ENCODE peak calls at places on chromosomes 12 and 14, in six cellular contexts. L is IMR-90, N is mesenchymal stem cell, S is mesendoderm, V is H1, W is neuronal stem cell. Z is an unnamed sample.

GRCh38 chr12:100826323-100826722 is 31.7 kb downstream of the ANO4 start:
- DNase-seq in L (peak; percentile 58), N (peak; percentile 64), S (peak; percentile 60), V (no peak), W (peak; percentile 63), Z (peak; percentile 55)

GRCh38 chr12:55930771-55931316 is at the start of gene DGKA:
- DNase-seq in L (peak; percentile 85), N (peak; percentile 83), S (peak; percentile 62), V (no peak), W (no peak), Z (peak; percentile 69)

GRCh38 chr12:47028981-47029708 is 50.3 kb upstream of the PCED1B start:
- DNase-seq in L (no peak), N (no peak), S (no peak), V (no peak), W (no peak), Z (no peak)

GRCh38 chr12:118650586-118650960 is 274.2 kb downstream of the SUDS3 start:
- DNase-seq in L (no peak), N (no peak), S (peak; percentile 7), V (no peak), W (no peak), Z (no peak)

GRCh38 chr14:104387000-104387384 is 192.6 kb upstream of the C14orf180 start:
- DNase-seq in L (no peak), N (no peak), S (no peak), V (no peak), W (no peak), Z (peak; percentile 22)

GRCh38 chr14:101022121-101022520 is 118.6 kb upstream of the RTL1 start:
- DNase-seq in L (no peak), N (no peak), S (no peak), V (no peak), W (no peak), Z (no peak)

GRCh38 chr12:14369322-14369721 is 3.8 kb downstream of the ATF7IP start:
- DNase-seq in L (no peak), N (no peak), S (no peak), V (no peak), W (no peak), Z (no peak)

GRCh38 chr14:87615822-87616679 is 376.9 kb downstream of the GALC start:
- DNase-seq in L (peak; percentile 19), N (peak; percentile 76), S (peak; percentile 90), V (peak; percentile 36), W (peak; percentile 64), Z (peak; percentile 73)

GRCh38 chr14:106268013-106268727 is 741.8 kb downstream of the TMEM121 start:
- DNase-seq in L (no peak), N (no peak), S (no peak), V (no peak), W (no peak), Z (no peak)

GRCh38 chr12:22459872-22460490 is 84.4 kb downstream of the C2CD5 start:
- DNase-seq in L (peak; percentile 54), N (peak; percentile 59), S (peak; percentile 77), V (no peak), W (peak; percentile 12), Z (no peak)

GRCh38 chr12:118645219-118645618 is 268.9 kb downstream of the SUDS3 start:
- DNase-seq in L (no peak), N (no peak), S (peak; percentile 67), V (no peak), W (peak; percentile 69), Z (peak; percentile 60)

GRCh38 chr14:99145307-99145706 is 126.7 kb downstream of the BCL11B start:
- DNase-seq in L (no peak), N (no peak), S (no peak), V (no peak), W (no peak), Z (no peak)

GRCh38 chr12:97309921-97310320 is 152.7 kb upstream of the RMST start:
- DNase-seq in L (no peak), N (no peak), S (no peak), V (no peak), W (no peak), Z (no peak)

GRCh38 chr14:65637780-65638179 is 225.2 kb downstream of the FUT8 start:
- DNase-seq in L (peak; percentile 1), N (no peak), S (no peak), V (no peak), W (no peak), Z (no peak)

GRCh38 chr14:32457213-32457920 is 128.3 kb downstream of the AKAP6 start:
- DNase-seq in L (peak; percentile 84), N (peak; percentile 89), S (no peak), V (no peak), W (no peak), Z (no peak)

GRCh38 chr14:74886001-74886400 is 4.3 kb downstream of the DLST start:
- DNase-seq in L (peak; percentile 98), N (peak; percentile 82), S (peak; percentile 74), V (no peak), W (no peak), Z (peak; percentile 73)

GRCh38 chr14:88166616-88167015 is 156.5 kb downstream of the KCNK10 start:
- DNase-seq in L (peak; percentile 11), N (no peak), S (peak; percentile 29), V (no peak), W (no peak), Z (no peak)

GRCh38 chr12:33588082-33588712 is 148.6 kb upstream of the SYT10 start:
- DNase-seq in L (no peak), N (peak; percentile 35), S (peak; percentile 87), V (peak; percentile 64), W (peak; percentile 35), Z (no peak)

GRCh38 chr14:103155013-103155412 is 31.8 kb downstream of the TNFAIP2 start:
- DNase-seq in L (peak; percentile 13), N (peak; percentile 69), S (no peak), V (no peak), W (no peak), Z (no peak)

GRCh38 chr12:122855985-122856831 is 21.0 kb downstream of the HIP1R start:
- DNase-seq in L (no peak), N (no peak), S (no peak), V (no peak), W (no peak), Z (no peak)

GRCh38 chr12:11649413-11650278 is at the start of gene ETV6:
- DNase-seq in L (peak; percentile 93), N (peak; percentile 96), S (peak; percentile 90), V (no peak), W (peak; percentile 69), Z (peak; percentile 63)

GRCh38 chr12:96578526-96579125 is 89.2 kb downstream of the CFAP54 start:
- DNase-seq in L (peak; percentile 64), N (peak; percentile 65), S (peak; percentile 69), V (no peak), W (peak; percentile 43), Z (no peak)

GRCh38 chr14:62162998-62163589 is 400.9 kb downstream of the SNAPC1 start:
- DNase-seq in L (peak; percentile 56), N (peak; percentile 43), S (peak; percentile 61), V (peak; percentile 19), W (peak; percentile 48), Z (peak; percentile 35)

GRCh38 chr14:103623883-103624482 is 5.0 kb upstream of the KLC1 start:
- DNase-seq in L (no peak), N (no peak), S (no peak), V (no peak), W (no peak), Z (no peak)

GRCh38 chr14:76950043-76951020 is 78.2 kb downstream of the IRF2BPL start:
- DNase-seq in L (peak; percentile 44), N (peak; percentile 48), S (no peak), V (no peak), W (no peak), Z (no peak)

GRCh38 chr12:15788266-15789214 is 648 bp downstream of the EPS8 start:
- DNase-seq in L (peak; percentile 45), N (peak; percentile 64), S (peak; percentile 53), V (no peak), W (peak; percentile 14), Z (peak; percentile 69)

GRCh38 chr12:86712425-86712843 is 456.2 kb upstream of the MGAT4C start:
- DNase-seq in L (peak; percentile 99), N (peak; percentile 98), S (peak; percentile 85), V (no peak), W (no peak), Z (no peak)

GRCh38 chr14:42742084-42742483 is 1135.4 kb downstream of the LRFN5 start:
- DNase-seq in L (no peak), N (no peak), S (no peak), V (no peak), W (no peak), Z (no peak)

GRCh38 chr12:98968896-98969295 is 323.8 kb downstream of the APAF1 start:
- DNase-seq in L (no peak), N (no peak), S (no peak), V (no peak), W (no peak), Z (no peak)

GRCh38 chr12:132275110-132275531 is 54.3 kb downstream of the GALNT9 start:
- DNase-seq in L (peak; percentile 20), N (no peak), S (peak; percentile 92), V (no peak), W (peak; percentile 45), Z (peak; percentile 96)

GRCh38 chr14:92531151-92531873 is 17.7 kb downstream of the RIN3 start:
- DNase-seq in L (no peak), N (no peak), S (no peak), V (no peak), W (no peak), Z (no peak)

GRCh38 chr14:74207943-74208342 is 31.3 kb upstream of the VSX2 start:
- DNase-seq in L (no peak), N (no peak), S (peak; percentile 59), V (no peak), W (no peak), Z (peak; percentile 43)

GRCh38 chr12:104514127-104514810 is 57.5 kb downstream of the CHST11 start:
- DNase-seq in L (no peak), N (no peak), S (no peak), V (no peak), W (no peak), Z (no peak)
- H2AK5ac ChIP-seq in L (no peak overlapping the region), N (no peak overlapping the region), S (no peak overlapping the region), V (no peak overlapping the region), W (no peak overlapping the region), Z (no peak overlapping the region)

GRCh38 chr12:106767206-106767605 is 7.3 kb upstream of the RIC8B start:
- DNase-seq in L (no peak), N (no peak), S (no peak), V (no peak), W (no peak), Z (no peak)
- H2BK15ac ChIP-seq in L (no peak overlapping the region), N (no peak overlapping the region), S (no peak overlapping the region), V (no peak overlapping the region), W (no peak overlapping the region), Z (no peak overlapping the region)

GRCh38 chr12:116259800-116260589 is 17.5 kb downstream of the MED13L start:
- DNase-seq in L (no peak), N (no peak), S (no peak), V (no peak), W (no peak), Z (no peak)
- H3K23ac ChIP-seq in L (no peak overlapping the region), N (no peak overlapping the region), S (no peak overlapping the region), V (no peak overlapping the region), W (no peak overlapping the region), Z (no peak overlapping the region)

DNA sequence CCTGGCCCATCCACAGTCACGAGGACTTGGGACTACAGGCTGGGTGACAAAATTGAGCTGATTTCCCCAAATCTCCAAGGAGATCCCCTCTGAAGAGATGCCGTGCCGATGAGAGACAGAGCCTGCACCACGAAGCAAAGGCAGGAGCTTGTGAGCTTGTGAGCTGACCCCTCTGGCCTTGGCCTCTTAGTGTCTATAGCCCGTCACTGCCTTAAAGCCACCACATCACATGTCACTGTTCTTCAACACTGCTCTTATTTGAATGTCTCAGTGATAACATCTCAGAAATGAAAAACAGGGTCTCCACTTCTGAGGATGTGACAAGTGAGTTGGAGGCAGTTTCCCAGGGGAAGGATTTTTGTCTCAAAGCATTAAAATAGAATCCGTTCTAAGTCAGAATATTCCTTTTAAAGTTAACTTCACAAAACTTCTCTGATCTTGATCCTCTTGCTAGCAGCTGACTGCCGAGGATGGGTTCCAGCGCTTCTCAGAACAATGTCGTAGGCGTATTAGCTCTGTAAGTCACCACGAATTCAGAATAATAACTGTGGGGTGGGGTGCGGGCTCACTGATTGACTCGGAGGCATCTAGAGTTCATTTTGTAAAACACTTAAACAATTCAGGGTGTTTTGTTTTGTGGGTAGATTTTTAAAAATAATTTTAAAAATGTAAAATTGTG is 37.5 kb downstream of the CHST11 start:
- DNase-seq in L (no peak), N (no peak), S (no peak), V (no peak), W (no peak), Z (no peak)
- H2AK5ac ChIP-seq in L (no peak overlapping the region), N (no peak overlapping the region), S (no peak overlapping the region), V (no peak overlapping the region), W (no peak overlapping the region), Z (no peak overlapping the region)